ENCODE peak calls at places on chromosomes 5 and 9, in four cellular contexts. H is HepG2, M is K562, T is GM12878. I is an unnamed sample.
A peak's percentile ranks its signal among the peaks of the same experiment; 100 is the strongest.

GRCh38 chr9:109310486-109310901 is 10.4 kb downstream of the EPB41L4B start:
- DNase-seq in H (no peak), T (no peak), M (no peak), I (no peak)

GRCh38 chr5:142865631-142866030 is 95.5 kb downstream of the ARHGAP26 start:
- DNase-seq in H (no peak), T (no peak), M (no peak), I (no peak)

GRCh38 chr5:42564689-42565356 is 141.6 kb downstream of the GHR start:
- DNase-seq in T (no peak), H (no peak), M (no peak), I (no peak)

GRCh38 chr9:133946840-133947486 is 45.2 kb downstream of the VAV2 start:
- DNase-seq in M (no peak), H (no peak), T (no peak), I (no peak)

GRCh38 chr5:132426525-132427138 is 57.1 kb downstream of the SLC22A5 start:
- DNase-seq in M (peak; percentile 75), T (no peak), H (peak; percentile 58), I (no peak)

GRCh38 chr5:15790446-15791005 is 290.5 kb downstream of the FBXL7 start:
- DNase-seq in H (no peak), M (no peak), T (no peak), I (no peak)

GRCh38 chr9:77277719-77278118 is 100.4 kb downstream of the VPS13A start:
- DNase-seq in H (no peak), T (no peak), M (no peak), I (no peak)

GRCh38 chr9:110432253-110432652 is 94.6 kb upstream of the TXNDC8 start:
- DNase-seq in H (no peak), T (no peak), M (no peak), I (no peak)

GRCh38 chr5:55711531-55712022 is 547 bp downstream of the SLC38A9 start:
- DNase-seq in M (no peak), T (no peak), H (no peak), I (peak; percentile 22)

GRCh38 chr5:141483842-141484241 is 988 bp upstream of the PCDHGC4 start:
- DNase-seq in H (no peak), M (no peak), T (no peak), I (no peak)

GRCh38 chr5:36177154-36177553 is 25.2 kb downstream of the SKP2 start:
- DNase-seq in M (no peak), H (no peak), T (peak; percentile 32), I (no peak)

GRCh38 chr5:120306331-120306730 is 157.8 kb upstream of the PRR16 start:
- DNase-seq in H (no peak), T (no peak), M (no peak), I (no peak)

GRCh38 chr5:175657593-175658271 is at the start of gene HRH2:
- DNase-seq in H (no peak), T (no peak), M (no peak), I (no peak)

GRCh38 chr9:114275246-114275994 is 47.5 kb upstream of the ORM1 start:
- DNase-seq in T (no peak), M (no peak), H (no peak), I (no peak)

GRCh38 chr9:131963087-131963715 is 116.5 kb downstream of the MED27 start:
- DNase-seq in H (no peak), M (no peak), T (no peak), I (no peak)

GRCh38 chr9:89663264-89663970 is 58.6 kb downstream of the GADD45G start:
- DNase-seq in T (no peak), M (no peak), H (no peak), I (no peak)

GRCh38 chr9:17795708-17796107 is 216.8 kb downstream of the SH3GL2 start:
- DNase-seq in H (no peak), M (peak; percentile 4), T (no peak), I (no peak)

GRCh38 chr5:96427823-96428222 is 5.2 kb downstream of the PCSK1 start:
- DNase-seq in H (no peak), T (no peak), M (no peak), I (no peak)

GRCh38 chr5:65913519-65913918 is 12.9 kb upstream of the ERBIN start:
- DNase-seq in H (peak; percentile 63), T (no peak), M (no peak), I (no peak)

GRCh38 chr9:96038914-96039313 is 163.4 kb downstream of the ERCC6L2 start:
- DNase-seq in T (no peak), H (no peak), M (no peak), I (no peak)

GRCh38 chr5:96114736-96115466 is 153.2 kb upstream of the ELL2 start:
- DNase-seq in T (no peak), H (no peak), M (no peak), I (no peak)

GRCh38 chr5:168693297-168693696 is 114.1 kb upstream of the PANK3 start:
- DNase-seq in T (no peak), M (peak; percentile 56), H (no peak), I (no peak)

GRCh38 chr9:137457406-137458193 is 1.5 kb downstream of the NSMF start:
- DNase-seq in M (no peak), T (no peak), H (no peak), I (no peak)

GRCh38 chr5:9787813-9788600 is 157.9 kb upstream of the TAS2R1 start:
- DNase-seq in H (no peak), T (no peak), M (no peak), I (no peak)

GRCh38 chr5:134451618-134452505 is 40.2 kb upstream of the CDKN2AIPNL start:
- DNase-seq in T (no peak), H (no peak), M (peak; percentile 36), I (no peak)
- TF ChIP-seq FOXK2 in T (no peak), H (no peak), M (no peak), I (no peak)

DNA sequence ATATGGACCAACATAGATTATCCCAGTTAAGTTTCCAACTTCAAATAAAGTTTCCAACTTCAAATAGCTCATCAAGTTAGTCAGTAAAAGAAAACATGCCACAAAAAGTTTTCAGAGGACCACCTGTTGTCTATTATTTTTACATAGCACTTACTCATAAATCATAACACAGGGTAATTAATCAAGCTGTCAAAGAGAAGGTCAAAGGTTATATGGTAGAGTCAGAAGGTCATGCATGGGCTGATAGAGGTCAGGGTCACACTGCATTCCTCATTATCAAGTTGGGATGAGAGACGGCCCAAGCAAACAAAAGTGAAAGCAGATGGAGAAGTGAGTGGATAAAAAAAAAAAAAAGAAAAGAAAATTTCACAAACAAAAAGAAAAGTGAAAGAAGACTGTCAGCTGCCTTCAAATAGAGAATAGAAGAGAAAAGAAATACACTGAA is 145.5 kb upstream of the POU5F2 start:
- DNase-seq in T (no peak), H (no peak), M (no peak), I (no peak)
- TF ChIP-seq FOXK2 in T (no peak), H (no peak), M (no peak), I (no peak)

DNA sequence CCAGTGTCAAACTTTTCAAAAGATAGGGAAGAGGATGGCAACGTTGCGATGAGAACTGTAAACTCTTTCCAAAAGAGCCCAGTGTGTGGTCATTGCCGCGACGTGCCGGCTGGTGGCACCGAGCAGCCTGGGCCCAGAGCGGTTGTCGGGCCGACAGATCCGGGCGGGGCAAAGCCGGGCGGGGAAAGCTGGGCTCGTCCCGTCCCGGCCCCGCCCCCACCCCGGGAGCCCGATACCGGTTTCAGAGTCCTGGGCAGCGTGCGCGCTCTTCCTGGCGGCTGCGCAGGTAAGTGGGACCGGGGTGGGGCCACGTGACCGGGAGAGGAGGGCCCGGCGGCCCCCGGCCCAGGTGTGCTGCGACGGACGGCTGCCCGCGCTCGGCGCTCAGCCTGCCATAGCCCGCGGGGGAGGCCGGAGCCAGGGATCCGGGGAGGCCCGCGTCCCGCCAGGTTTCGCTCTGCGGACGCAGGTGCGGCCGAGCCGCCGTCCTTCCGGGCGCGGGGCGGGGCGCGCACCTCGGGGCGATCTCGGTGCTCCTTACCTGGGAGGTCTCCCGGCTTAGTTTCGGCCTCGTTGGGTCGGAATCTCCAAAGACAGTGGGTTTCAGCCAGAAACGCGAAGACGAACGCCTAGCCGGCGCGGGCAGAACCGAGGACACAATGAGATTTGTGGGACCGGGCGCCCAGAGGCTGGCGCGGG is at the start of gene MARVELD2:
- DNase-seq in M (no peak), T (no peak), H (peak; percentile 81), I (peak; percentile 76)
- TF ChIP-seq FOXK2 in M (no peak), T (no peak), H (no peak), I (no peak)

DNA sequence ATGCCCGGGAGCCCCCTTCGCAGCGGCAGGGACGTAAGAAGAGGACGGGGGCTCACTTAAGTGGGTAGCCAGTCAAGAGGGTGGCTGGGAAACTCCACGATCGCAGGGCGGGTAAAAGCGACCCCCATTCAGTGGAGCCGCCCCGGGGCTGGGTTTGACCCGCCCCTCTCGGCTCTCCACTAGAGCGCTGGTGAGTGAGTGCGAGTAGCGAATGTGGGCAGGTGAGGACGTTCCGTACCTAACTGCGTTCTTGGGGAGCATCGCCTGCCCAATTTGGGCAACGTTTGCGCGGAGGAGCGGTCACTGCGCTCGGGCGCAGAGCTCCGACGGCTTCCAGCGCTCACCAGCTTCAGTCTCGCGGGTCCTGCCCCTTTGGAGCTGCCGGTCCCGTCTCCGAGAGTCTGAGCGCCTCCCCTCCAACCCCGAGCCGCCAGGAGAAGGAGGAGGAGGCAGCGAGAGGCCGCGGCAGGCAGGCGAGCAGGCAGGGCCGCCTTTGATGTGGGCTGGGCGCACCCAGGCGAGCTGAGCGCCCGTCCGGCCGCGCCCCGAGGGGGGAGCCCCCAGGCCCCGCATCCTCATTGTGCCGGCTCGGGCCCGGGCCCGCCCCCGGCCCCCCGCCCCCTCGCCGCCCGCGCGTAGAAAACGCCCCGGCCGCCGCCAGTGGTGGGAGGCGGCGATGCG is at the start of gene FGF18:
- DNase-seq in T (no peak), M (peak; percentile 77), H (peak; percentile 56), I (peak; percentile 72)
- TF ChIP-seq FOXK2 in T (no peak), M (no peak), H (no peak), I (no peak)

DNA sequence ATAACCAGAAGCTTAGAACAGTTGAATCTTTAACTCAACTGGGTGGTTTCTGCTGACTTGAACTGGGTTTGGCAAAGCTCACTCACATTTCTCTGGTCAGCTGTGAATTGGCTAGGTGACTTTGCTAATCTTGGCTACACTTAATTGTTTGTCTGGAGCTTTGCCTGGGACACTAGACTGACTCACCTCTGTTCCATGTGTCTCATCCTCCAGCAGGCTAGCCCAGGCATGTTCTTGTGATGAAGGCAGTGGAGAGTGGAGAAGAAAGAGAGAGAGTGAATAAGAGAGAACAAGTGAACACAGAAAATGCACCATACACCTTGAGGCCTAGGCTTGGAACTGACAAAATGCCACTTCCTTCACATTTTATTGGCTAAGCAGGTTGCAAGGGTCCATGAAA is 32.6 kb downstream of the SPATA31D1 start:
- DNase-seq in T (no peak), H (peak; percentile 10), M (no peak), I (no peak)
- TF ChIP-seq FOXK2 in T (no peak), H (no peak), M (no peak), I (no peak)

DNA sequence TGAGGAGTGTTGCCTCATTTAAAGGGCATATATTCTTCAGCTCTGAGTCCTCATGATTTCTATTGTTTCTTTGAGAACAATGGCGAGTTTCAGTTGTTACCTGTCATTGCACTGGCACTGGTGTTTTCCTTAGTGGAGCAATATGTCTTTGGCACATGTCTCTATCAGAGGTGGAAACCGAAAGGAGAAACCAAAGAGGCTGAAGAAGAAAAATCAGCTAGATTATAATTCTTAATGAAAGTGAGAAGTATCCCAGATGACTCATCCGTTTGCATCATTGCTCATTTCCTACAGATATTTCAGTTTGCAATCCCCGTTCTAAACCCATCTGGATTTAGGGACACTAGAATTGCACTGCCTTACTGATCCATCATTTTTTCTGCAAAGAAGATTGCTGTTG is 324.6 kb downstream of the TMEM232 start:
- DNase-seq in M (no peak), H (no peak), T (no peak), I (no peak)
- TF ChIP-seq FOXK2 in M (no peak), H (no peak), T (no peak), I (no peak)